ENCODE peak calls at places on chromosomes 2 and 18, in five cellular contexts. V is Calu3, M is SW480, N is KBM-7, P is smooth muscle cell of the brain vasculature. A is an unnamed sample.

GRCh38 chr2:88739985-88740600 is 48.6 kb downstream of the RPIA start:
- DNase-seq in V (peak; percentile 80), M (peak; percentile 49), N (peak; percentile 81), P (peak; percentile 33), A (peak; percentile 74)

GRCh38 chr18:70827632-70828031 is 538.8 kb downstream of the SOCS6 start:
- DNase-seq in V (no peak), M (no peak), P (no peak), N (no peak), A (no peak)

GRCh38 chr2:235416816-235417499 is 76.9 kb upstream of the AGAP1 start:
- DNase-seq in M (no peak), P (peak; percentile 20), N (no peak), V (no peak), A (no peak)

GRCh38 chr2:143171817-143172216 is 42.6 kb downstream of the ARHGAP15 start:
- DNase-seq in N (no peak), P (no peak), M (peak; percentile 6), V (no peak), A (no peak)

GRCh38 chr2:208142925-208143799 is 2.8 kb downstream of the CRYGB start:
- DNase-seq in V (no peak), N (no peak), M (no peak), P (no peak), A (no peak)

GRCh38 chr2:221914334-221914733 is 342.2 kb upstream of the EPHA4 start:
- DNase-seq in M (no peak), P (no peak), V (no peak), N (no peak), A (no peak)

GRCh38 chr2:224608104-224608503 is 22.9 kb upstream of the CUL3 start:
- DNase-seq in V (no peak), P (no peak), M (no peak), N (no peak), A (no peak)

GRCh38 chr2:73859721-73860586 is 31.2 kb downstream of the STAMBP start:
- DNase-seq in M (peak; percentile 60), V (peak; percentile 5), N (no peak), P (no peak), A (no peak)

GRCh38 chr18:31451625-31452024 is 4.1 kb downstream of the DSG3 start:
- DNase-seq in P (no peak), N (no peak), V (no peak), M (no peak), A (no peak)

GRCh38 chr18:46360102-46360699 is 256.0 kb downstream of the HAUS1 start:
- DNase-seq in M (no peak), P (no peak), V (no peak), N (no peak), A (no peak)

GRCh38 chr2:239522740-239523119 is 121.9 kb upstream of the HDAC4 start:
- DNase-seq in N (no peak), P (no peak), V (no peak), M (no peak), A (no peak)

GRCh38 chr2:150783015-150783414 is 295.5 kb upstream of the RND3 start:
- DNase-seq in P (no peak), V (no peak), N (no peak), M (no peak), A (no peak)

GRCh38 chr2:95389256-95390119 is 13.0 kb upstream of the FAHD2A start:
- DNase-seq in M (no peak), N (peak; percentile 73), V (peak; percentile 64), P (peak; percentile 29), A (peak; percentile 46)

GRCh38 chr2:237268004-237268708 is 145.8 kb downstream of the COL6A3 start:
- DNase-seq in V (no peak), N (no peak), P (no peak), M (no peak), A (no peak)

GRCh38 chr18:65788373-65788772 is 37.6 kb downstream of the CDH7 start:
- DNase-seq in N (no peak), V (peak; percentile 39), P (no peak), M (peak; percentile 15), A (no peak)

GRCh38 chr2:233926806-233927205 is 9.6 kb downstream of the TRPM8 start:
- DNase-seq in N (no peak), V (no peak), M (no peak), P (no peak), A (no peak)

GRCh38 chr2:120299561-120299960 is 46.4 kb upstream of the INHBB start:
- DNase-seq in P (no peak), M (no peak), N (no peak), V (no peak), A (no peak)

GRCh38 chr2:2326053-2326452 is 5.0 kb downstream of the MYT1L start:
- DNase-seq in V (no peak), P (no peak), N (no peak), M (no peak), A (no peak)

GRCh38 chr18:11585596-11585995 is 23.8 kb upstream of the SLC35G4 start:
- DNase-seq in N (no peak), M (no peak), P (no peak), V (no peak), A (no peak)

GRCh38 chr2:189306441-189307006 is 127.0 kb upstream of the COL5A2 start:
- DNase-seq in M (no peak), P (no peak), V (no peak), N (no peak), A (no peak)

GRCh38 chr2:100247256-100248043 is 74.9 kb downstream of the LONRF2 start:
- DNase-seq in V (no peak), P (no peak), M (no peak), N (no peak), A (no peak)

GRCh38 chr2:64866797-64867196 is 122.4 kb upstream of the SLC1A4 start:
- DNase-seq in V (no peak), N (no peak), M (peak; percentile 81), P (peak; percentile 96), A (peak; percentile 55)

GRCh38 chr2:169828141-169828811 is 1.0 kb downstream of the UBR3 start:
- DNase-seq in N (peak; percentile 69), V (peak; percentile 35), M (peak; percentile 57), P (no peak), A (no peak)

GRCh38 chr2:38174646-38175096 is 98.7 kb upstream of the CYP1B1 start:
- DNase-seq in V (no peak), N (peak; percentile 69), P (no peak), M (no peak), A (no peak)

GRCh38 chr2:69490486-69490885 is 53.3 kb upstream of the NFU1 start:
- DNase-seq in V (no peak), P (no peak), M (no peak), N (no peak), A (no peak)

GRCh38 chr2:127807678-127808353 is 3.2 kb downstream of the WDR33 start:
- DNase-seq in M (no peak), P (no peak), V (no peak), N (no peak), A (no peak)

GRCh38 chr2:99615247-99615771 is 125.5 kb upstream of the REV1 start:
- DNase-seq in N (peak; percentile 2), V (peak; percentile 10), M (no peak), P (no peak), A (no peak)

GRCh38 chr2:182951948-182952663 is 85.7 kb upstream of the FRZB start:
- DNase-seq in M (no peak), N (no peak), V (no peak), P (no peak), A (no peak)

GRCh38 chr2:184527058-184527457 is 71.3 kb upstream of the ZNF804A start:
- DNase-seq in M (no peak), P (no peak), N (no peak), V (no peak), A (no peak)